ENCODE peak calls at places on chromosomes 12 and 14, in ten cellular contexts. G is ovary, V is gastrocnemius medialis, T is A549, C is adrenal gland, W is astrocyte, L is H1, O is heart right ventricle, S is mammary epithelial cell, B is Panc1. H is an unnamed sample.

GRCh38 chr14:29953501-29953900 is 25.9 kb upstream of the PRKD1 start:
- DNase-seq in G (no peak), V (no peak), T (no peak), C (no peak), W (no peak), L (no peak), O (no peak), S (no peak), B (no peak), H (no peak)

GRCh38 chr12:121189061-121189886 is 20.7 kb upstream of the P2RX4 start:
- DNase-seq in G (no peak), V (no peak), T (no peak), C (no peak), W (no peak), L (no peak), O (no peak), S (no peak), B (no peak), H (no peak)

GRCh38 chr12:6613776-6614512 is 6.8 kb upstream of the CHD4 start:
- DNase-seq in G (peak; percentile 96), V (peak; percentile 70), T (peak; percentile 90), C (peak; percentile 98), W (peak; percentile 94), L (peak; percentile 82), O (peak; percentile 94), S (peak; percentile 65), B (no peak), H (peak; percentile 91)

GRCh38 chr12:27965966-27966365 is 6.6 kb downstream of the PTHLH start:
- DNase-seq in G (no peak), V (no peak), T (no peak), C (no peak), W (peak; percentile 45), L (no peak), O (no peak), S (no peak), B (no peak), H (no peak)

GRCh38 chr14:91311284-91311662 is 66.8 kb upstream of the GPR68 start:
- DNase-seq in G (no peak), V (no peak), T (no peak), C (no peak), W (no peak), L (no peak), O (no peak), S (no peak), B (no peak), H (no peak)

GRCh38 chr12:120488057-120488660 is 7.8 kb upstream of the DYNLL1 start:
- DNase-seq in G (peak; percentile 57), V (no peak), T (no peak), C (no peak), W (no peak), L (no peak), O (no peak), S (no peak), B (no peak), H (no peak)

GRCh38 chr14:52069617-52070431 is 965 bp upstream of the NID2 start:
- DNase-seq in G (peak; percentile 74), V (no peak), T (no peak), C (no peak), W (peak; percentile 67), L (no peak), O (peak; percentile 47), S (no peak), B (no peak), H (peak; percentile 28)

GRCh38 chr14:99067927-99068326 is 204.1 kb downstream of the BCL11B start:
- DNase-seq in G (no peak), V (no peak), T (no peak), C (no peak), W (no peak), L (no peak), O (no peak), S (no peak), B (no peak), H (no peak)

GRCh38 chr14:74038015-74038859 is 19.1 kb downstream of the BBOF1 start:
- DNase-seq in G (no peak), V (no peak), T (peak; percentile 66), C (no peak), W (peak; percentile 32), L (no peak), O (no peak), S (peak; percentile 47), B (no peak), H (peak; percentile 79)

GRCh38 chr12:87847147-87847546 is 182.1 kb downstream of the C12orf50 start:
- DNase-seq in G (no peak), V (no peak), T (no peak), C (no peak), W (no peak), L (no peak), O (no peak), S (no peak), B (no peak), H (no peak)

GRCh38 chr12:116528067-116528466 is 31.1 kb upstream of the MAP1LC3B2 start:
- DNase-seq in G (no peak), V (no peak), T (peak; percentile 91), C (no peak), W (peak; percentile 82), L (no peak), O (no peak), S (peak; percentile 87), B (no peak), H (peak; percentile 87)

GRCh38 chr14:85566603-85567002 is 36.7 kb downstream of the FLRT2 start:
- DNase-seq in G (no peak), V (no peak), T (no peak), C (no peak), W (peak; percentile 76), L (no peak), O (no peak), S (peak; percentile 84), B (peak; percentile 33), H (no peak)

DNA sequence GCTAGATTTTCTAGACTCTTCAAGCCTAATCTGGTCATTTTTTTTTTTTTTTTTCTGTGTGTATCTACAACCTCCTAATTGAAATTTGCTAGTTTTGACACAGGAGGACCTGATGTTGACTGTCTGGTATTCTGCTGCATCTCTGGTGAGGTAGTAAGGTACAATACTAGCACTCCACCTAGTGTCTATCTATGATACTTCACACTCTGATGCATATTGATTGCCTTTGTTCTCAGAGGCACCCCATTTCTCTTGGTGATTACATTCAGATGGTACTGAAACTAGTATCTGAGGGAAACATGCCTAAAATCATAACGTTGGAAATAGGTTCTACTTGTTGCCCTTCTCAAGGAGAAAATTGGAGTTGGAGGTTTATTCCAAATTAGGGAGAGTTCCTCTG is 930.5 kb upstream of the NOVA1 start:
- DNase-seq in G (no peak), V (no peak), T (peak; percentile 36), C (no peak), W (peak; percentile 33), L (no peak), O (no peak), S (no peak), B (peak; percentile 17), H (peak; percentile 52)
- TF ChIP-seq CTCF in G (no peak), V (no peak), T (peak; percentile 28), C (no peak), W (peak; percentile 57), L (peak; percentile 64), O (peak; percentile 32), S (peak; percentile 18), B (peak; percentile 21), H (peak; percentile 55)

GRCh38 chr12:122206111-122206881 is 2.8 kb downstream of the B3GNT4 start:
- DNase-seq in G (peak; percentile 41), V (no peak), T (no peak), C (no peak), W (no peak), L (no peak), O (no peak), S (no peak), B (no peak), H (no peak)
- H3K9me3 ChIP-seq in G (no peaks in the 10 kb centered on the region), V (no peaks in the 10 kb centered on the region), T (no peaks in the 10 kb centered on the region), C (no peaks in the 10 kb centered on the region), W (no peaks in the 10 kb centered on the region), L (no peaks in the 10 kb centered on the region), O (no peaks in the 10 kb centered on the region), S (no peaks in the 10 kb centered on the region), B (no peaks in the 10 kb centered on the region), H (no peaks in the 10 kb centered on the region)

DNA sequence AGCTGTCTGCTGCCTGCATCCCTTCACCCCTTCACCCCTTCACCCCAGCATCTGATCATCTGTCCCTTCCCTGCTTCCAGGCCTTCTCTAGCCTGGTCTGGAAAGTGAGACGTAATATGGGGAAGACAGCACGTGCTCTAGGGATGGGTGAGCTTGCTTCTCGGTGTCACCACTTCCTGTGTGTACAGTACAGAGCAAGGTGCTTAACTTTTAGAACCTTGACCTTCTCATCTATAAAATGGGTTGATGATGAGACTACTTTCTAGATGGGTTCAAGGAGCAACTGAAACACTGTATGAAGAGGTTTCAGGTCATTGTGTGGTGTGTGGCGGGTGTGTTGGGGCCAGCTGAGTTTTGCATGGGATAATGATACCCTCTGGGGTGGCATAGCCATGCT is 140.5 kb downstream of the TSPAN9 start:
- DNase-seq in G (no peak), V (no peak), T (no peak), C (no peak), W (no peak), L (no peak), O (no peak), S (no peak), B (no peak), H (no peak)
- H3K4me1 ChIP-seq in G (peaks cover 10% of the 10 kb centered on the region), V (peaks cover 17% of the 10 kb centered on the region), T (no peaks in the 10 kb centered on the region), C (peaks cover 12% of the 10 kb centered on the region), W (peaks cover 33% of the 10 kb centered on the region), L (peaks cover 15% of the 10 kb centered on the region), O (peaks cover 100% of the 10 kb centered on the region), S (peaks cover 33% of the 10 kb centered on the region), B (no peaks in the 10 kb centered on the region), H (peaks cover 44% of the 10 kb centered on the region)

DNA sequence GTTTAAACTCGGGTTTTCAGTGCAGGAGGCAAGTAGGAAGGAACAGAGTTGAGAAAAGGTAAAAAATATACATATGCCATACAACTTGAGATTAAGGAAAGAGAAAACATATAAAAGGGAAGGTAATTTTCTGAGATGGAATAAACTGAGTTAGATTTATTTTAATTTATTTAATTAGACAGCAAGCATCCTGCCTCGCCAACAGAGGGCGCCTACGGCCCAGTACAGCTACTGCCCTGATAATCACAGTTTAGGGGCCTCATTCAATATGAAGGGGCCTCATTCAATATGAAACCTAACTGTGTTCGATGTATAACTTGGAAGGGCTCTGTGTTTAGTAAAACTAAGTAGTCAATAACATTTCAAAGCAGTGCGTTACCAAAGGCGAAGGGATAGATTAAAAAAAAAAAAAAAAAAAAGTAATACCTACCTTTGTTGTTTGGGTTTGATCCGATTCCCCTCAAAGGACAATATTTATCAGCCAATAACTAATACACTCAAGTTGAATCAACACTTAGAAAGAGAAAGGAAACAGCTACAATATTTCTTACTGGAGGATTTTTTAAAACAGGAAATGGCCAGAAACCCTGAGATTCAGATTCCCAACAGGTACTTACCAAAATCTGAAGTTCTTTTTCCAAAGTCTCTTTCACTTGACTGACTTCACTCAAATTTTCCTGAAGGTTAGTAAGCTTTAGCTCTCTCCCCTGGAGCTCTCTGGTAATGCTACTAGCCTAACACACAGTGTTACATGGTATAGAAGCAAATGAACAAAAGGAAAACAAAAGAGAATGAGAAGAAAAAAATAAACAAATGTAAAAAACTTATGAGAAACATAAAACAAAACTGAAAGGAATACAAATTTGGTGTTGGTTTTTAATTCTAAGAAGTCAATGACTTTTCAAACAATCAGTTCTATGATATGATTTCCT is 70.0 kb upstream of the VPS33A start:
- DNase-seq in G (no peak), V (no peak), T (peak; percentile 51), C (no peak), W (no peak), L (no peak), O (no peak), S (no peak), B (no peak), H (peak; percentile 47)
- TF ChIP-seq CTCF in G (no peak), V (peak; percentile 61), T (peak; percentile 86), C (peak; percentile 34), W (peak; percentile 71), L (peak; percentile 68), O (peak; percentile 53), S (peak; percentile 88), B (peak; percentile 95), H (peak; percentile 78)

GRCh38 chr12:69765515-69765914 is 26.9 kb downstream of the RAB3IP start:
- DNase-seq in G (no peak), V (no peak), T (no peak), C (no peak), W (no peak), L (no peak), O (no peak), S (peak; percentile 76), B (no peak), H (no peak)

GRCh38 chr12:69766260-69766659 is 27.6 kb downstream of the RAB3IP start:
- DNase-seq in G (no peak), V (no peak), T (no peak), C (no peak), W (no peak), L (no peak), O (no peak), S (no peak), B (no peak), H (no peak)
- H3K9me3 ChIP-seq in G (no peaks in the 10 kb centered on the region), V (no peaks in the 10 kb centered on the region), T (peaks cover 23% of the 10 kb centered on the region), C (no peaks in the 10 kb centered on the region), W (peaks cover 10% of the 10 kb centered on the region), L (peaks cover 24% of the 10 kb centered on the region), O (peaks cover 2% of the 10 kb centered on the region), S (peaks cover 17% of the 10 kb centered on the region), B (peaks cover 3% of the 10 kb centered on the region), H (peaks cover 18% of the 10 kb centered on the region)

H was measured in A673.